ENCODE peak calls at places on chromosomes 3 and 15, in nine cellular contexts. One of them, this sample, is unnamed.

GRCh38 chr3:120429921-120430361 is 20.9 kb downstream of the FSTL1 start:
- DNase-seq in GM12865: no peak
- DNase-seq in fibroblast of mammary gland: peak
- DNase-seq in right atrium auricular region: no peak
- DNase-seq in neural progenitor cell: no peak
- DNase-seq in PC-3: no peak
- DNase-seq in cardiac muscle cell: no peak
- DNase-seq in uterus: no peak
- DNase-seq in thoracic aorta: no peak
- DNase-seq in this sample: no peak

GRCh38 chr3:124034016-124034808 is 42.3 kb upstream of the ROPN1 start:
- DNase-seq in thoracic aorta: no peak
- DNase-seq in cardiac muscle cell: peak
- DNase-seq in GM12865: no peak
- DNase-seq in uterus: peak
- DNase-seq in fibroblast of mammary gland: peak
- DNase-seq in neural progenitor cell: peak
- DNase-seq in PC-3: peak
- DNase-seq in right atrium auricular region: no peak
- DNase-seq in this sample: no peak

GRCh38 chr15:85704720-85705119 is 90.0 kb downstream of the KLHL25 start:
- DNase-seq in fibroblast of mammary gland: peak
- DNase-seq in thoracic aorta: no peak
- DNase-seq in GM12865: peak
- DNase-seq in uterus: no peak
- DNase-seq in right atrium auricular region: no peak
- DNase-seq in cardiac muscle cell: no peak
- DNase-seq in PC-3: no peak
- DNase-seq in neural progenitor cell: no peak
- DNase-seq in this sample: no peak

GRCh38 chr3:119357190-119357589 is 63.0 kb downstream of the ARHGAP31 start:
- DNase-seq in PC-3: no peak
- DNase-seq in cardiac muscle cell: peak
- DNase-seq in thoracic aorta: no peak
- DNase-seq in fibroblast of mammary gland: no peak
- DNase-seq in right atrium auricular region: no peak
- DNase-seq in neural progenitor cell: no peak
- DNase-seq in GM12865: no peak
- DNase-seq in uterus: no peak
- DNase-seq in this sample: no peak

GRCh38 chr3:133476971-133477375 is 77.1 kb downstream of the BFSP2 start:
- DNase-seq in fibroblast of mammary gland: no peak
- DNase-seq in thoracic aorta: no peak
- DNase-seq in cardiac muscle cell: no peak
- DNase-seq in GM12865: peak
- DNase-seq in uterus: no peak
- DNase-seq in neural progenitor cell: no peak
- DNase-seq in PC-3: no peak
- DNase-seq in right atrium auricular region: no peak
- DNase-seq in this sample: no peak

GRCh38 chr3:64684715-64685261 is 3.0 kb downstream of the ADAMTS9 start:
- DNase-seq in PC-3: no peak
- DNase-seq in right atrium auricular region: no peak
- DNase-seq in cardiac muscle cell: peak
- DNase-seq in neural progenitor cell: peak
- DNase-seq in thoracic aorta: no peak
- DNase-seq in uterus: peak
- DNase-seq in GM12865: no peak
- DNase-seq in fibroblast of mammary gland: peak
- DNase-seq in this sample: no peak

GRCh38 chr15:48415036-48415886 is 84.0 kb downstream of the DUT start:
- DNase-seq in thoracic aorta: no peak
- DNase-seq in right atrium auricular region: no peak
- DNase-seq in cardiac muscle cell: no peak
- DNase-seq in neural progenitor cell: no peak
- DNase-seq in PC-3: peak
- DNase-seq in fibroblast of mammary gland: peak
- DNase-seq in uterus: no peak
- DNase-seq in GM12865: no peak
- DNase-seq in this sample: no peak

GRCh38 chr15:59388670-59389069 is 16.0 kb upstream of the MYO1E start:
- DNase-seq in thoracic aorta: no peak
- DNase-seq in uterus: peak
- DNase-seq in PC-3: peak
- DNase-seq in cardiac muscle cell: peak
- DNase-seq in GM12865: peak
- DNase-seq in neural progenitor cell: no peak
- DNase-seq in fibroblast of mammary gland: peak
- DNase-seq in right atrium auricular region: no peak
- DNase-seq in this sample: no peak

GRCh38 chr3:133943639-133944131 is 48.0 kb upstream of the RAB6B start:
- DNase-seq in fibroblast of mammary gland: peak
- DNase-seq in right atrium auricular region: no peak
- DNase-seq in thoracic aorta: no peak
- DNase-seq in uterus: no peak
- DNase-seq in cardiac muscle cell: peak
- DNase-seq in PC-3: peak
- DNase-seq in neural progenitor cell: no peak
- DNase-seq in GM12865: no peak
- DNase-seq in this sample: peak

GRCh38 chr3:52498134-52499054 is 3.3 kb downstream of the STAB1 start:
- DNase-seq in GM12865: no peak
- DNase-seq in right atrium auricular region: peak
- DNase-seq in neural progenitor cell: no peak
- DNase-seq in uterus: peak
- DNase-seq in thoracic aorta: no peak
- DNase-seq in fibroblast of mammary gland: peak
- DNase-seq in PC-3: no peak
- DNase-seq in cardiac muscle cell: peak
- DNase-seq in this sample: no peak

GRCh38 chr3:113552851-113553250 is 20.5 kb downstream of the SIDT1 start:
- DNase-seq in uterus: no peak
- DNase-seq in PC-3: peak
- DNase-seq in GM12865: peak
- DNase-seq in thoracic aorta: no peak
- DNase-seq in cardiac muscle cell: no peak
- DNase-seq in fibroblast of mammary gland: no peak
- DNase-seq in right atrium auricular region: no peak
- DNase-seq in neural progenitor cell: no peak
- DNase-seq in this sample: no peak

GRCh38 chr3:66298591-66298990 is 77.8 kb downstream of the SLC25A26 start:
- DNase-seq in PC-3: no peak
- DNase-seq in fibroblast of mammary gland: no peak
- DNase-seq in GM12865: no peak
- DNase-seq in uterus: no peak
- DNase-seq in right atrium auricular region: no peak
- DNase-seq in cardiac muscle cell: no peak
- DNase-seq in thoracic aorta: no peak
- DNase-seq in neural progenitor cell: no peak
- DNase-seq in this sample: peak

GRCh38 chr15:96349933-96350292 is 19.4 kb downstream of the NR2F2 start:
- DNase-seq in right atrium auricular region: no peak
- DNase-seq in thoracic aorta: no peak
- DNase-seq in neural progenitor cell: peak
- DNase-seq in GM12865: no peak
- DNase-seq in uterus: no peak
- DNase-seq in fibroblast of mammary gland: no peak
- DNase-seq in PC-3: no peak
- DNase-seq in cardiac muscle cell: no peak
- DNase-seq in this sample: no peak

GRCh38 chr3:33000698-33001385 is 49.4 kb downstream of the CCR4 start:
- DNase-seq in right atrium auricular region: no peak
- DNase-seq in uterus: no peak
- DNase-seq in cardiac muscle cell: no peak
- DNase-seq in thoracic aorta: no peak
- DNase-seq in PC-3: no peak
- DNase-seq in GM12865: no peak
- DNase-seq in neural progenitor cell: no peak
- DNase-seq in fibroblast of mammary gland: no peak
- DNase-seq in this sample: no peak
- H3K4me3 ChIP-seq in right atrium auricular region: no peak
- H3K4me3 ChIP-seq in uterus: no peak
- H3K4me3 ChIP-seq in cardiac muscle cell: no peak
- H3K4me3 ChIP-seq in thoracic aorta: no peak
- H3K4me3 ChIP-seq in PC-3: no peak
- H3K4me3 ChIP-seq in GM12865: no peak
- H3K4me3 ChIP-seq in neural progenitor cell: no peak
- H3K4me3 ChIP-seq in fibroblast of mammary gland: no peak
- H3K4me3 ChIP-seq in this sample: no peak

GRCh38 chr15:75639191-75639708 is 774 bp downstream of the IMP3 start:
- DNase-seq in right atrium auricular region: no peak
- DNase-seq in fibroblast of mammary gland: no peak
- DNase-seq in neural progenitor cell: no peak
- DNase-seq in cardiac muscle cell: peak
- DNase-seq in thoracic aorta: no peak
- DNase-seq in PC-3: peak
- DNase-seq in GM12865: no peak
- DNase-seq in uterus: no peak
- DNase-seq in this sample: no peak

GRCh38 chr15:75639709-75640482 is at the start of gene IMP3:
- DNase-seq in neural progenitor cell: peak
- DNase-seq in cardiac muscle cell: peak
- DNase-seq in fibroblast of mammary gland: peak
- DNase-seq in thoracic aorta: peak
- DNase-seq in right atrium auricular region: peak
- DNase-seq in GM12865: peak
- DNase-seq in uterus: peak
- DNase-seq in PC-3: peak
- DNase-seq in this sample: peak

GRCh38 chr15:75636026-75636425 is 4.0 kb downstream of the IMP3 start:
- DNase-seq in thoracic aorta: no peak
- DNase-seq in uterus: no peak
- DNase-seq in cardiac muscle cell: no peak
- DNase-seq in right atrium auricular region: no peak
- DNase-seq in fibroblast of mammary gland: no peak
- DNase-seq in PC-3: no peak
- DNase-seq in GM12865: no peak
- DNase-seq in neural progenitor cell: no peak
- DNase-seq in this sample: no peak

GRCh38 chr15:75640483-75641175 is 605 bp upstream of the IMP3 start:
- DNase-seq in neural progenitor cell: peak
- DNase-seq in PC-3: peak
- DNase-seq in thoracic aorta: no peak
- DNase-seq in fibroblast of mammary gland: peak
- DNase-seq in cardiac muscle cell: peak
- DNase-seq in GM12865: peak
- DNase-seq in uterus: no peak
- DNase-seq in right atrium auricular region: no peak
- DNase-seq in this sample: peak

DNA sequence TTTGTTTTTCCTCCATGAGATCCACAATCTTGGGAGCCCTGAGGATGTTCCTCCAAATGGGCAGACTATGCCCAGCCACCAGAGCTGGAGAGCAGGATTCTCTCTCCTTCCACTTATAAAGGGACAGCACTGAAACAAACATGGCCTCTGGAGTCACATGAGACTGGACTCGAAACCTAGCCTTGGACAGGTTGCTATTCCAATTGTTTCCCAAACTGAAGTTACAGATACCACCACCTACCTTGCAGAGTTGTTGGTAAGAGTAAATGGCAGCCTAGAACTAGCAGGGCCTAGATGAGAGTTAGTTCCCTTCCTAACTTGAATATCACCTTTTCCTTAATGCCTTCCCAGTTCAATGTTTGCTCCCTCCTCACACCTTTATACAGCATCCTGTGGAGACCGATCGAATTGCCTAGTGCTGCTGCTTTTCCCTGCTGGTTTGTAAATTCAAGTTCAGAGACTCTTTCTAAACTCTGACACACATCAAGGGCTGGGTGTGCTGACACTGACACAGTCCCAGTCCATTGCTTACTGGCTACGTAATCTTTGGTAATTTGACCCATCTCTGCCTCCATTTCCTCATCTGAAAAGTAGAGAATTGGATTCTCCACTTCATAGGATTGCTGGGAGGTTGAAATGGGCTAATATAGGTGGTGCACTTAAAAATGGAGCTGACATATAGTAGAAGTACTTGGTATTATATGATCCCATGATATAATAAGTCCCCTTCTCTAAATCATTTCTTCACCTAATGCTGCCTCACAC is 2.6 kb downstream of the IMP3 start:
- DNase-seq in PC-3: no peak
- DNase-seq in uterus: no peak
- DNase-seq in neural progenitor cell: no peak
- DNase-seq in GM12865: no peak
- DNase-seq in cardiac muscle cell: no peak
- DNase-seq in right atrium auricular region: no peak
- DNase-seq in fibroblast of mammary gland: no peak
- DNase-seq in thoracic aorta: no peak
- DNase-seq in this sample: no peak
- H3K4me3 ChIP-seq in PC-3: peak
- H3K4me3 ChIP-seq in uterus: no peak
- H3K4me3 ChIP-seq in neural progenitor cell: peak
- H3K4me3 ChIP-seq in GM12865: peak
- H3K4me3 ChIP-seq in cardiac muscle cell: no peak
- H3K4me3 ChIP-seq in right atrium auricular region: no peak
- H3K4me3 ChIP-seq in fibroblast of mammary gland: no peak
- H3K4me3 ChIP-seq in thoracic aorta: peak
- H3K4me3 ChIP-seq in this sample: no peak

GRCh38 chr3:146800484-146800883 is 195.3 kb upstream of the PLSCR5 start:
- DNase-seq in GM12865: no peak
- DNase-seq in right atrium auricular region: no peak
- DNase-seq in PC-3: no peak
- DNase-seq in neural progenitor cell: no peak
- DNase-seq in cardiac muscle cell: no peak
- DNase-seq in thoracic aorta: no peak
- DNase-seq in uterus: no peak
- DNase-seq in fibroblast of mammary gland: no peak
- DNase-seq in this sample: no peak

GRCh38 chr3:146801492-146801891 is 196.3 kb upstream of the PLSCR5 start:
- DNase-seq in uterus: no peak
- DNase-seq in PC-3: no peak
- DNase-seq in fibroblast of mammary gland: no peak
- DNase-seq in neural progenitor cell: no peak
- DNase-seq in cardiac muscle cell: no peak
- DNase-seq in thoracic aorta: no peak
- DNase-seq in GM12865: no peak
- DNase-seq in right atrium auricular region: no peak
- DNase-seq in this sample: no peak

DNA sequence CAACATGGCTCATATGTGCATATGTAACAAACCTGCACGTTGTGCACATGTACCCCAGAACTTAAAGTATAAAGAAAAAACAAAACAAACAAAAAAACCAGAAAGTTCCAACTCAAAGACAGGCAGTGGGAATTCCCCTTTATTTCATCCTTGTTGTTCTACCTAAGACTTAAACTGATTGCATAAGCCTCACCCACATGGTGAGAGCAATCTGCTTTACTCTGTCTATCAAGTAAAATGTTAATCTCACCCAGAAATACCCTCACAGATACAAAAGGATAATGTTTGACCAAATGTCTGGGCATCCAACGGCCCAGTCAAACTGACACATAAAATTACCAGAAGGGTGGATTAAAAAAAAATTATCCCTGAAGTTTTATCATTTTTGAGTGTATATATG is 190.9 kb upstream of the PLSCR5 start:
- DNase-seq in uterus: no peak
- DNase-seq in right atrium auricular region: no peak
- DNase-seq in thoracic aorta: no peak
- DNase-seq in PC-3: no peak
- DNase-seq in cardiac muscle cell: no peak
- DNase-seq in fibroblast of mammary gland: no peak
- DNase-seq in GM12865: no peak
- DNase-seq in neural progenitor cell: no peak
- DNase-seq in this sample: no peak
- H3K4me3 ChIP-seq in uterus: no peak
- H3K4me3 ChIP-seq in right atrium auricular region: no peak
- H3K4me3 ChIP-seq in thoracic aorta: no peak
- H3K4me3 ChIP-seq in PC-3: no peak
- H3K4me3 ChIP-seq in cardiac muscle cell: no peak
- H3K4me3 ChIP-seq in fibroblast of mammary gland: no peak
- H3K4me3 ChIP-seq in GM12865: no peak
- H3K4me3 ChIP-seq in neural progenitor cell: no peak
- H3K4me3 ChIP-seq in this sample: no peak

GRCh38 chr3:97694876-97695275 is 69.7 kb upstream of the ARL6 start:
- DNase-seq in PC-3: no peak
- DNase-seq in uterus: no peak
- DNase-seq in GM12865: no peak
- DNase-seq in thoracic aorta: no peak
- DNase-seq in neural progenitor cell: no peak
- DNase-seq in right atrium auricular region: no peak
- DNase-seq in fibroblast of mammary gland: no peak
- DNase-seq in cardiac muscle cell: no peak
- DNase-seq in this sample: no peak
- H3K4me3 ChIP-seq in PC-3: no peak
- H3K4me3 ChIP-seq in uterus: no peak
- H3K4me3 ChIP-seq in GM12865: no peak
- H3K4me3 ChIP-seq in thoracic aorta: no peak
- H3K4me3 ChIP-seq in neural progenitor cell: no peak
- H3K4me3 ChIP-seq in right atrium auricular region: no peak
- H3K4me3 ChIP-seq in fibroblast of mammary gland: no peak
- H3K4me3 ChIP-seq in cardiac muscle cell: no peak
- H3K4me3 ChIP-seq in this sample: no peak

This sample was measured in Jurkat, Clone E6-1.